ENCODE peak calls at places on chromosomes 2 and 18, in six cellular contexts. D is progenitor cell of endocrine pancreas, B is HFF-Myc, C is spleen, W is cardiac muscle cell, Q is transverse colon. J is an unnamed sample.

GRCh38 chr2:66001538-66001937 is 433.4 kb upstream of the MEIS1 start:
- DNase-seq in D (no peak), B (no peak), C (no peak), W (no peak), Q (no peak), J (no peak)

GRCh38 chr2:11303290-11304013 is 41.0 kb downstream of the ROCK2 start:
- DNase-seq in D (no peak), B (no peak), C (no peak), W (no peak), Q (no peak), J (no peak)

GRCh38 chr2:221517362-221518121 is 54.6 kb downstream of the EPHA4 start:
- DNase-seq in D (no peak), B (peak; percentile 19), C (peak; percentile 90), W (peak; percentile 28), Q (peak; percentile 64), J (no peak)

GRCh38 chr2:70007151-70007550 is 45.7 kb upstream of the ASPRV1 start:
- DNase-seq in D (no peak), B (no peak), C (no peak), W (no peak), Q (no peak), J (peak; percentile 6)

GRCh38 chr2:202681688-202682205 is 47.0 kb downstream of the FAM117B start:
- DNase-seq in D (no peak), B (no peak), C (no peak), W (no peak), Q (peak; percentile 25), J (no peak)

GRCh38 chr2:26770986-26771586 is 7.0 kb downstream of the SLC35F6 start:
- DNase-seq in D (no peak), B (no peak), C (no peak), W (peak; percentile 94), Q (peak; percentile 63), J (peak; percentile 60)

GRCh38 chr2:168773719-168774521 is 28.5 kb upstream of the NOSTRIN start:
- DNase-seq in D (peak; percentile 14), B (peak; percentile 26), C (no peak), W (peak; percentile 89), Q (peak; percentile 66), J (peak; percentile 80)

GRCh38 chr2:73112913-73113633 is at the start of gene RAB11FIP5:
- DNase-seq in D (peak; percentile 77), B (no peak), C (peak; percentile 91), W (peak; percentile 86), Q (peak; percentile 85), J (peak; percentile 91)

GRCh38 chr2:229917793-229918192 is 4.0 kb downstream of the TRIP12 start:
- DNase-seq in D (no peak), B (no peak), C (no peak), W (no peak), Q (no peak), J (no peak)

GRCh38 chr2:202847693-202848524 is 23.7 kb downstream of the ICA1L start:
- DNase-seq in D (no peak), B (no peak), C (no peak), W (no peak), Q (no peak), J (no peak)

GRCh38 chr18:26540041-26540628 is 8.2 kb downstream of the KCTD1 start:
- DNase-seq in D (no peak), B (peak; percentile 73), C (no peak), W (peak; percentile 38), Q (no peak), J (no peak)

GRCh38 chr2:20091305-20091991 is 40.0 kb upstream of the LAPTM4A start:
- DNase-seq in D (no peak), B (peak; percentile 66), C (no peak), W (peak; percentile 88), Q (peak; percentile 33), J (no peak)

GRCh38 chr2:33859191-33859590 is 260.1 kb upstream of the FAM98A start:
- DNase-seq in D (no peak), B (no peak), C (no peak), W (no peak), Q (no peak), J (no peak)

GRCh38 chr18:13548944-13549878 is 177.1 kb downstream of the FAM210A start:
- DNase-seq in D (no peak), B (no peak), C (no peak), W (no peak), Q (no peak), J (no peak)

GRCh38 chr18:55529581-55529980 is 58.4 kb downstream of the TCF4 start:
- DNase-seq in D (no peak), B (no peak), C (no peak), W (no peak), Q (no peak), J (no peak)

GRCh38 chr2:153106802-153107477 is 371.6 kb downstream of the RPRM start:
- DNase-seq in D (no peak), B (no peak), C (no peak), W (no peak), Q (no peak), J (no peak)

GRCh38 chr2:95073856-95074662 is 47.5 kb downstream of the MRPS5 start:
- DNase-seq in D (no peak), B (no peak), C (no peak), W (no peak), Q (no peak), J (no peak)

GRCh38 chr18:7575465-7576026 is 8.4 kb downstream of the PTPRM start:
- DNase-seq in D (no peak), B (no peak), C (no peak), W (peak; percentile 39), Q (no peak), J (no peak)

GRCh38 chr2:131056204-131056975 is 36.9 kb downstream of the FAM168B start:
- DNase-seq in D (no peak), B (no peak), C (no peak), W (no peak), Q (no peak), J (no peak)

GRCh38 chr2:36329251-36329650 is 26.3 kb upstream of the CRIM1 start:
- DNase-seq in D (no peak), B (no peak), C (no peak), W (no peak), Q (no peak), J (no peak)

GRCh38 chr2:238240761-238241711 is 1.2 kb upstream of the HES6 start:
- DNase-seq in D (peak; percentile 71), B (no peak), C (peak; percentile 88), W (peak; percentile 30), Q (peak; percentile 73), J (no peak)

GRCh38 chr2:43225788-43226557 is 433 bp downstream of the ZFP36L2 start:
- DNase-seq in D (peak; percentile 37), B (no peak), C (peak; percentile 95), W (no peak), Q (no peak), J (no peak)

GRCh38 chr2:230412369-230412706 is 3.7 kb upstream of the SP100 start:
- DNase-seq in D (no peak), B (no peak), C (no peak), W (no peak), Q (no peak), J (no peak)